ENCODE peak calls at places on chromosomes 13 and 19, in six cellular contexts. O is trophoblast cell, B is IMR-90, T is H9, H is mesendoderm, S is H1. X is an unnamed sample.

GRCh38 chr13:81133066-81133465 is 792.1 kb upstream of the SPRY2 start:
- DNase-seq in O (no peak), B (no peak), T (no peak), H (no peak), S (no peak), X (no peak)

GRCh38 chr13:72397265-72397664 is 330.2 kb downstream of the MZT1 start:
- DNase-seq in O (no peak), B (no peak), T (no peak), H (no peak), S (no peak), X (no peak)

GRCh38 chr13:30845297-30846214 is 60.5 kb upstream of the MEDAG start:
- DNase-seq in O (no peak), B (no peak), T (no peak), H (no peak), S (no peak), X (no peak)

GRCh38 chr13:94859812-94860210 is 147.5 kb upstream of the SOX21 start:
- DNase-seq in O (no peak), B (no peak), T (no peak), H (no peak), S (no peak), X (no peak)

GRCh38 chr13:97627566-97627965 is 193.6 kb downstream of the RAP2A start:
- DNase-seq in O (no peak), B (peak), T (peak), H (peak), S (no peak), X (no peak)

GRCh38 chr19:51071006-51071405 is 6.1 kb upstream of the KLK13 start:
- DNase-seq in O (no peak), B (no peak), T (no peak), H (no peak), S (no peak), X (no peak)

GRCh38 chr13:100600915-100601314 is 12.3 kb upstream of the GGACT start:
- DNase-seq in O (no peak), B (no peak), T (no peak), H (no peak), S (no peak), X (no peak)

GRCh38 chr19:2309734-2310362 is 1.9 kb upstream of the LINGO3 start:
- DNase-seq in O (no peak), B (peak), T (no peak), H (no peak), S (peak), X (no peak)

GRCh38 chr13:37134411-37135041 is 29.1 kb upstream of the CSNK1A1L start:
- DNase-seq in O (peak), B (peak), T (no peak), H (peak), S (no peak), X (no peak)

GRCh38 chr13:61563645-61564044 is 148.0 kb upstream of the PCDH20 start:
- DNase-seq in O (no peak), B (no peak), T (no peak), H (no peak), S (no peak), X (no peak)
- H4K8ac ChIP-seq in O (no peak), B (no peak), T (no peak), H (no peak), S (no peak), X (no peak)

DNA sequence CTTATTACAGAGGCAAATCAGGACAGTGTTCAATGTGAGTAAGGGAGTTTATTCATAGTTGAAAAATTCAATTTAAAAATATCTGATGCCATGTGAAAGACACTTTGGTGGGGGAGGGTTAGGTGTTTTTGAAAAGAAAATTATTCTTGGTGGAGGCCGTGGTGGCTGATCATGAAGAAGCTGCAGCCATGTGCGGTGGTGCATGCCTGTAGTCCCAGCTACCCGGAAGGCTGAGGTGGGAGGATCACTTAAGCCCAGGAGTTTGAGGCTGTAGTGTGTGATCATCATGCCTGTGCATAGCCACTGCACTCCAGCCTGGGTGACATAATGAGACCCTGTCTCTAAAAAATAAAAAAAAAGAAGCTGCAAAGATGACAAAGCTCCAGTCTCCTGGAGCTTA is 28.6 kb downstream of the WDFY2 start:
- DNase-seq in O (no peak), B (no peak), T (no peak), H (no peak), S (no peak), X (no peak)
- H4K8ac ChIP-seq in O (no peak), B (no peak), T (no peak), H (no peak), S (no peak), X (no peak)

DNA sequence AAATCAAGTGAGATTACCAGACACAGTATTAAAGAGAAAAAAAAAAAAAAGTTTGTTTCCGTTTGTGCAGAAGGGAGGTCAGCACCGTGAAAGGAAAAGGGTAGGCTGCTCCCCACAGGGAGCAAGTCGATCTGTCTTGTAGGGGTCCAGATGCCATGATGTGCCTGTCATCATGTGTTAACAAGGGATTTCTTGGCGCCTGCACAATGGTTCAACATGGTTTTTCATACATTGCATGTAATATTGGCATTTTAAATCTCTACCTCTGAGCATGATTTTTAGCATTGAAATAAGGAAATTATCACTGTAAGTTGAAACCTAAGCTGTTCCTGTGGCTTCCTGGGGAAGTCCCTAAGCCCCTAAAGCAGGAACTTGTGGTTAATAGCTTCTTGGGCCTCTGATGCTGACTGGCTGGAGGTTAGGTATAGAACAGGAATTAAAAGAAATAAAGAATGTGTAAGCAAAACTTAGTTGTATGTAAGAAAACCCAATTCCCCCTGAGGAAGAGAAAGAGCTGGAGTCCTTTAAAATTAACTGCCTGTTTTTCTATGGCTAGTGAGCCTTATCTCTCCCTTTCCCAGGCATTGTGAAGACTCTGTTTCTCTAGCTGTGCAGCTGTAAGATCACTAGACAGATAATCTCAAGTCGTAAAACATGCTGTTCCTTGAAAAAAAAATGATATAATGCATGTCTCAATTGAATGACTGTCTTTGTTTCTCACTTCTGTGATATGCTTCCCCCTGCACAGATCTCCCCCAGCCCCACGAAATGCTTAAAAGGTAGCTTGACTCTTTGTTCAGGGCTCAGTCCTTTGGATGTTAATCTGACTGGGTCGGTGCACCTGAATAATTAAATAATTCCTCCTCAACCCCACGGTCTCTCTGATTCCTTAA is 7.4 kb upstream of the FCGBP start:
- DNase-seq in O (peak), B (peak), T (no peak), H (no peak), S (no peak), X (peak)
- H4K8ac ChIP-seq in O (no peak), B (no peak), T (no peak), H (no peak), S (no peak), X (no peak)

GRCh38 chr19:40348125-40348913 is at the start of the genes C19orf47 and PLD3:
- DNase-seq in O (peak), B (peak), T (peak), H (peak), S (peak), X (peak)
- H4K8ac ChIP-seq in O (peak), B (peak), T (no peak), H (no peak), S (no peak), X (no peak)

GRCh38 chr13:22761709-22762108 is 419.1 kb upstream of the SGCG start:
- DNase-seq in O (no peak), B (no peak), T (no peak), H (no peak), S (no peak), X (no peak)
- H4K8ac ChIP-seq in O (no peak), B (no peak), T (no peak), H (no peak), S (no peak), X (no peak)

GRCh38 chr19:18206018-18206417 is 2.2 kb upstream of the RAB3A start:
- DNase-seq in O (no peak), B (no peak), T (no peak), H (no peak), S (no peak), X (no peak)
- H4K8ac ChIP-seq in O (peak), B (peak), T (no peak), H (no peak), S (peak), X (no peak)

DNA sequence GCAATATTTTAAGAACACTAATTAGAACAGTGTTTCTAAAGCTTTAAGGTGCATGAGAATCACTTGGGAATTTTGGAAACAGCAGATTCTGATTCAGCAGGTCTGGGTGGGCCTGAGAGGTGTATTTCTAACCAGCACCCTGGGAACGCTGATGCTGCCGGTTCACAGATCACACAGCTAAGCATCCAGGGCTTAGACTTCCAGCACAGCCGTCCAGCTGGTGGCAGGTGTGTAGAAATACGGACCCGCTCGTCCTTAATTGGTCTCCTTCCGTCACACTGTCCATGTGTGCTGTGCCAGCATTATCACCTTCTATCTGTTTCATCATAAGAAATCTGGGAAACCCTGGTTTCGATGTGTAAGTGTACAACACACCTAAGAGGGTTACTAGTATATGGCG is 1029.0 kb downstream of the EFNB2 start:
- DNase-seq in O (no peak), B (no peak), T (no peak), H (no peak), S (no peak), X (no peak)
- H4K8ac ChIP-seq in O (no peak), B (no peak), T (no peak), H (no peak), S (no peak), X (no peak)

DNA sequence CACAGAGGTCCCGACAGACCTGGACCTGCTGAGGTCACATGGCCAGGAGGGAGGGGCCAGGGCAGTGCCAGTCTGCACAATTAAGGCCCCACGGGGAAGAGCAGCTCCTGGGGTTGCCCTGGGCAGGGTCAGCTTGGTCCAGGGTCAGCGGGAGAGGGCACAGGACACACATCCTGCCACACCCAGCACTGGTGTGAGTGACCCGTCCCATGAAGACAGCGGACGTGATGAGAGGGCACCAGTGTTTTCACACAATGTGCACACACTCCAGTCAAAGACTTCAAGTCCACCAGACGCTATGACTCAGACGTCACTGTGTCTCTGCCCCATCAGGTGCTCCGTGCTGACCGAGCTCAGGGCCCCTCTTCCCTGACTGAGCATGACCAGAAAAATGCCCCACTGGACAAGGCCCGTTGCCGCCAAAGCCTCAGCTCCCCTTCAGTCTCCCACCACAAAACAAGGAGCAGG is 4.2 kb downstream of the TMEM259 start:
- DNase-seq in O (no peak), B (peak), T (no peak), H (no peak), S (no peak), X (no peak)
- H4K8ac ChIP-seq in O (no peak), B (no peak), T (no peak), H (no peak), S (no peak), X (no peak)

GRCh38 chr13:73891805-73892204 is 242.4 kb downstream of the KLF12 start:
- DNase-seq in O (no peak), B (no peak), T (no peak), H (no peak), S (no peak), X (no peak)
- H4K8ac ChIP-seq in O (no peak), B (no peak), T (no peak), H (no peak), S (no peak), X (no peak)

GRCh38 chr19:5996102-5996501 is 18.2 kb upstream of the RANBP3 start:
- DNase-seq in O (no peak), B (no peak), T (no peak), H (no peak), S (no peak), X (no peak)
- H4K8ac ChIP-seq in O (no peak), B (no peak), T (no peak), H (no peak), S (no peak), X (no peak)

X was measured in neuronal stem cell.